ENCODE peak calls at places on chromosomes 11 and 22, in ten cellular contexts. One of them, this sample, is unnamed.
A peak's percentile ranks its signal among the peaks of the same experiment; 100 is the strongest.

GRCh38 chr11:17570034-17570433 is 23.0 kb downstream of the OTOG start:
- DNase-seq in cardiac muscle cell: no peak
- DNase-seq in HCT116: no peak
- DNase-seq in lower lobe of right lung: no peak
- DNase-seq in WTC11: peak; percentile 12
- DNase-seq in H9: peak; percentile 26
- DNase-seq in neural crest cell: no peak
- DNase-seq in mammary epithelial cell: no peak
- DNase-seq in CD4-positive, alpha-beta T cell: no peak
- DNase-seq in upper lobe of right lung: no peak
- DNase-seq in this sample: no peak

GRCh38 chr11:19938866-19939265 is 221.4 kb downstream of the DBX1 start:
- DNase-seq in neural crest cell: no peak
- DNase-seq in H9: no peak
- DNase-seq in CD4-positive, alpha-beta T cell: no peak
- DNase-seq in mammary epithelial cell: peak; percentile 79
- DNase-seq in cardiac muscle cell: no peak
- DNase-seq in WTC11: no peak
- DNase-seq in lower lobe of right lung: no peak
- DNase-seq in HCT116: no peak
- DNase-seq in upper lobe of right lung: no peak
- DNase-seq in this sample: no peak

GRCh38 chr11:73439002-73439843 is 63.0 kb downstream of the RELT start:
- DNase-seq in upper lobe of right lung: no peak
- DNase-seq in lower lobe of right lung: no peak
- DNase-seq in mammary epithelial cell: no peak
- DNase-seq in neural crest cell: no peak
- DNase-seq in CD4-positive, alpha-beta T cell: no peak
- DNase-seq in HCT116: no peak
- DNase-seq in WTC11: no peak
- DNase-seq in H9: no peak
- DNase-seq in cardiac muscle cell: peak; percentile 20
- DNase-seq in this sample: no peak

GRCh38 chr11:124793466-124794278 is 6.5 kb downstream of the MSANTD2 start:
- DNase-seq in lower lobe of right lung: no peak
- DNase-seq in neural crest cell: no peak
- DNase-seq in H9: no peak
- DNase-seq in mammary epithelial cell: peak; percentile 35
- DNase-seq in WTC11: peak; percentile 25
- DNase-seq in HCT116: peak; percentile 43
- DNase-seq in CD4-positive, alpha-beta T cell: no peak
- DNase-seq in upper lobe of right lung: no peak
- DNase-seq in cardiac muscle cell: peak; percentile 74
- DNase-seq in this sample: no peak

GRCh38 chr11:129061466-129062194 is 119.0 kb upstream of the TP53AIP1 start:
- DNase-seq in HCT116: peak; percentile 80
- DNase-seq in lower lobe of right lung: no peak
- DNase-seq in neural crest cell: no peak
- DNase-seq in cardiac muscle cell: no peak
- DNase-seq in WTC11: no peak
- DNase-seq in mammary epithelial cell: peak; percentile 88
- DNase-seq in CD4-positive, alpha-beta T cell: no peak
- DNase-seq in upper lobe of right lung: no peak
- DNase-seq in H9: no peak
- DNase-seq in this sample: no peak

GRCh38 chr11:88292156-88292844 is 45.2 kb downstream of the CTSC start:
- DNase-seq in cardiac muscle cell: peak; percentile 51
- DNase-seq in WTC11: no peak
- DNase-seq in mammary epithelial cell: peak; percentile 35
- DNase-seq in neural crest cell: no peak
- DNase-seq in CD4-positive, alpha-beta T cell: no peak
- DNase-seq in HCT116: peak; percentile 2
- DNase-seq in lower lobe of right lung: no peak
- DNase-seq in upper lobe of right lung: no peak
- DNase-seq in H9: no peak
- DNase-seq in this sample: no peak

GRCh38 chr22:42680648-42681047 is 31.5 kb upstream of the CYB5R3 start:
- DNase-seq in WTC11: no peak
- DNase-seq in cardiac muscle cell: no peak
- DNase-seq in H9: no peak
- DNase-seq in upper lobe of right lung: no peak
- DNase-seq in mammary epithelial cell: peak; percentile 95
- DNase-seq in neural crest cell: no peak
- DNase-seq in CD4-positive, alpha-beta T cell: no peak
- DNase-seq in lower lobe of right lung: no peak
- DNase-seq in HCT116: peak; percentile 66
- DNase-seq in this sample: no peak

GRCh38 chr11:60914620-60915249 is 777 bp downstream of the TMEM109 start:
- DNase-seq in WTC11: no peak
- DNase-seq in mammary epithelial cell: peak; percentile 58
- DNase-seq in HCT116: no peak
- DNase-seq in H9: peak; percentile 35
- DNase-seq in lower lobe of right lung: no peak
- DNase-seq in CD4-positive, alpha-beta T cell: no peak
- DNase-seq in cardiac muscle cell: peak; percentile 33
- DNase-seq in upper lobe of right lung: peak; percentile 75
- DNase-seq in neural crest cell: peak; percentile 25
- DNase-seq in this sample: no peak

GRCh38 chr11:65576867-65577755 is 1.3 kb downstream of the EHBP1L1 start:
- DNase-seq in WTC11: no peak
- DNase-seq in CD4-positive, alpha-beta T cell: no peak
- DNase-seq in cardiac muscle cell: no peak
- DNase-seq in HCT116: no peak
- DNase-seq in lower lobe of right lung: peak; percentile 85
- DNase-seq in mammary epithelial cell: peak; percentile 86
- DNase-seq in neural crest cell: no peak
- DNase-seq in upper lobe of right lung: peak; percentile 88
- DNase-seq in H9: no peak
- DNase-seq in this sample: no peak

GRCh38 chr22:20215742-20216141 is 52.4 kb downstream of the RTN4R start:
- DNase-seq in mammary epithelial cell: no peak
- DNase-seq in cardiac muscle cell: no peak
- DNase-seq in H9: no peak
- DNase-seq in neural crest cell: no peak
- DNase-seq in lower lobe of right lung: no peak
- DNase-seq in upper lobe of right lung: no peak
- DNase-seq in WTC11: no peak
- DNase-seq in CD4-positive, alpha-beta T cell: no peak
- DNase-seq in HCT116: no peak
- DNase-seq in this sample: no peak
- TF ChIP-seq CTCF in mammary epithelial cell: no peak
- TF ChIP-seq CTCF in cardiac muscle cell: no peak
- TF ChIP-seq CTCF in H9: peak; percentile 21
- TF ChIP-seq CTCF in neural crest cell: no peak
- TF ChIP-seq CTCF in lower lobe of right lung: no peak
- TF ChIP-seq CTCF in upper lobe of right lung: no peak
- TF ChIP-seq CTCF in WTC11: no peak
- TF ChIP-seq CTCF in CD4-positive, alpha-beta T cell: no peak
- TF ChIP-seq CTCF in HCT116: no peak
- TF ChIP-seq CTCF in this sample: no peak

GRCh38 chr22:23514317-23515038 is 65.6 kb downstream of the IGLL1 start:
- DNase-seq in mammary epithelial cell: no peak
- DNase-seq in lower lobe of right lung: no peak
- DNase-seq in HCT116: no peak
- DNase-seq in neural crest cell: no peak
- DNase-seq in H9: peak; percentile 51
- DNase-seq in WTC11: peak; percentile 49
- DNase-seq in upper lobe of right lung: no peak
- DNase-seq in CD4-positive, alpha-beta T cell: no peak
- DNase-seq in cardiac muscle cell: no peak
- DNase-seq in this sample: no peak
- TF ChIP-seq CTCF in mammary epithelial cell: no peak
- TF ChIP-seq CTCF in lower lobe of right lung: no peak
- TF ChIP-seq CTCF in HCT116: peak; percentile 12
- TF ChIP-seq CTCF in neural crest cell: no peak
- TF ChIP-seq CTCF in H9: peak; percentile 40
- TF ChIP-seq CTCF in WTC11: no peak
- TF ChIP-seq CTCF in upper lobe of right lung: no peak
- TF ChIP-seq CTCF in CD4-positive, alpha-beta T cell: no peak
- TF ChIP-seq CTCF in cardiac muscle cell: no peak
- TF ChIP-seq CTCF in this sample: no peak

GRCh38 chr11:106917973-106918372 is 100.3 kb downstream of the GUCY1A2 start:
- DNase-seq in CD4-positive, alpha-beta T cell: no peak
- DNase-seq in mammary epithelial cell: no peak
- DNase-seq in upper lobe of right lung: no peak
- DNase-seq in WTC11: peak; percentile 72
- DNase-seq in HCT116: peak; percentile 18
- DNase-seq in lower lobe of right lung: no peak
- DNase-seq in H9: peak; percentile 43
- DNase-seq in cardiac muscle cell: peak; percentile 9
- DNase-seq in neural crest cell: peak; percentile 10
- DNase-seq in this sample: no peak
- TF ChIP-seq CTCF in CD4-positive, alpha-beta T cell: no peak
- TF ChIP-seq CTCF in mammary epithelial cell: peak; percentile 53
- TF ChIP-seq CTCF in upper lobe of right lung: peak; percentile 8
- TF ChIP-seq CTCF in WTC11: peak; percentile 66
- TF ChIP-seq CTCF in HCT116: peak; percentile 68
- TF ChIP-seq CTCF in lower lobe of right lung: no peak
- TF ChIP-seq CTCF in H9: peak; percentile 61
- TF ChIP-seq CTCF in cardiac muscle cell: peak; percentile 45
- TF ChIP-seq CTCF in neural crest cell: peak; percentile 51
- TF ChIP-seq CTCF in this sample: peak; percentile 60

DNA sequence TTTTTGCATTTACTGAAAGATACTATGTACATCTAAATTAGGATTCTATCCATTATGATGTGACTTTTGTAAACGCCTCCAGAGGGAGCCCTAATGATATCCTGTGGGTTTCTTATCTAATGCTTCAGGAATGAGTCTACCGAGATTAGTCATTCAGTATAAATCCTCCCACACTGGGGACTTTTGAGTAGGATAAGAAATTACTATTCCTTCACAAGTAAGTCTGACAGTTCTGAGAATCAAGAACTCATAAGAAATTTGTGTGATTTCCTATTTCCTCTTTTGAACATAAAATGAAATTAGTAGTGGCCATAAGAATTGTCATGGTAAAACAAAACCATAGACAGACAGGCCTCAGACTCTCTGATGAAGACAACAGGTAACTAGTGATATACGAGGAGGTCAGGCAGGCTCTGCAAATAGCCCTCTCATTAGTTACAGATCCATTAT is 10.0 kb upstream of the OR5M1 start:
- DNase-seq in mammary epithelial cell: peak; percentile 71
- DNase-seq in lower lobe of right lung: no peak
- DNase-seq in CD4-positive, alpha-beta T cell: no peak
- DNase-seq in neural crest cell: no peak
- DNase-seq in upper lobe of right lung: no peak
- DNase-seq in HCT116: no peak
- DNase-seq in WTC11: no peak
- DNase-seq in cardiac muscle cell: peak; percentile 55
- DNase-seq in H9: no peak
- DNase-seq in this sample: no peak
- TF ChIP-seq CTCF in mammary epithelial cell: peak; percentile 46
- TF ChIP-seq CTCF in lower lobe of right lung: peak; percentile 35
- TF ChIP-seq CTCF in CD4-positive, alpha-beta T cell: no peak
- TF ChIP-seq CTCF in neural crest cell: peak; percentile 71
- TF ChIP-seq CTCF in upper lobe of right lung: peak; percentile 47
- TF ChIP-seq CTCF in HCT116: peak; percentile 22
- TF ChIP-seq CTCF in WTC11: peak; percentile 17
- TF ChIP-seq CTCF in cardiac muscle cell: peak; percentile 29
- TF ChIP-seq CTCF in H9: peak; percentile 82
- TF ChIP-seq CTCF in this sample: peak; percentile 73

DNA sequence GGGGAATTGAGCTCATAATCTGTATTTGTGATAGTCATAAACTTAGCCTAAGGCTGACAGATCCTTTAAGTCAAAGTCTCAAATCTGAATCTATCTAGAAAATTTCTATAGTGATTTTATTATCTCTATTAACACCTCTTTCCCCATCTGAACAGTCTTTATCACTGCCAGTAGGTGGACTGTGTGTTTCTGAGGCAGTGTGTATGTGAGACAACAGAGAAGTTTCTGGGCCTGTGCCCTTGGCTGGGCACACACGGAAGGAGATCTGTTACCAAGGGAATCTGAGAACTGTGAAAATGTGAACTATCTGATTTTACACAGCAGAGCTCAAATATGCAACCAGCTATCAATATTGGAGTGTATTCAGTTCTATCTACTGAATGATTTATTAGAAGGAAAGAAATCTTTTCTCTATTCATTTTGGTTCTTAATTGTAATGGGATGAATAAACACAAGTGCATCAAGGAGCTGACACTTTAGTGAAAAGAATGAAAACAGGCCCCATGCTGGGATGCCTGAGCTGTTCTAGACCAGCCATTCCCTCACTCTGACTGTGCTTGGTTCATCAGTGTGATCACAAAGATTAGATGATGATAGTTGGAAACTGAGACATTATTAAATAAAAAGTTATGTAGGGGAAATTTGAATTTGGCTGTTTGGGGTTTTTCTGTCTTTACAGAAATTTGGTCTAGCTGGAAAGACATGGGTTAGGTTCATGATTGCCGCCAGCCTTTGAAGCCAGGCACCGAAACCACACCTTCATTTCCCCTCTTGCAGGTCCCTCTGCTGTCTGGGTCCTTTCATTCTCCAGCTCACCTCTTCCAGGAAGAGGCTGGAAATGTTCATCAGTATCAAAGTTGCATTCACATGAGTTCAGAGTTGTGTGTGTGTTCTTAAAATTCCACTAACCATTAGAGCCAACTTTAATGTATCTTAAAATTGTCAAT is 68.1 kb downstream of the LIF start:
- DNase-seq in lower lobe of right lung: no peak
- DNase-seq in cardiac muscle cell: no peak
- DNase-seq in CD4-positive, alpha-beta T cell: peak; percentile 6
- DNase-seq in neural crest cell: no peak
- DNase-seq in WTC11: no peak
- DNase-seq in upper lobe of right lung: no peak
- DNase-seq in HCT116: peak; percentile 18
- DNase-seq in H9: no peak
- DNase-seq in mammary epithelial cell: no peak
- DNase-seq in this sample: no peak
- TF ChIP-seq CTCF in lower lobe of right lung: no peak
- TF ChIP-seq CTCF in cardiac muscle cell: no peak
- TF ChIP-seq CTCF in CD4-positive, alpha-beta T cell: no peak
- TF ChIP-seq CTCF in neural crest cell: no peak
- TF ChIP-seq CTCF in WTC11: no peak
- TF ChIP-seq CTCF in upper lobe of right lung: no peak
- TF ChIP-seq CTCF in HCT116: peak; percentile 41
- TF ChIP-seq CTCF in H9: peak; percentile 20
- TF ChIP-seq CTCF in mammary epithelial cell: no peak
- TF ChIP-seq CTCF in this sample: peak; percentile 46

This sample was measured in chondrocyte.